ENCODE peak calls at places on chromosomes 5 and 9, in eight cellular contexts. P is tibial nerve, I is upper lobe of left lung, D is H1, F is esophagus muscularis mucosa, X is A549, S is SK-N-SH, E is transverse colon. H is an unnamed sample.

GRCh38 chr9:121360975-121361374 is 9.1 kb downstream of the STOM start:
- DNase-seq in P (no peak), I (no peak), D (no peak), F (no peak), X (no peak), S (no peak), E (no peak), H (no peak)

GRCh38 chr9:119020284-119020683 is 349.0 kb downstream of the BRINP1 start:
- DNase-seq in P (no peak), I (no peak), D (no peak), F (no peak), X (no peak), S (no peak), E (no peak), H (no peak)

GRCh38 chr5:77394064-77394716 is 97.9 kb downstream of the WDR41 start:
- DNase-seq in P (no peak), I (no peak), D (no peak), F (peak), X (no peak), S (no peak), E (no peak), H (no peak)

GRCh38 chr9:95819636-95820035 is 55.9 kb upstream of the ERCC6L2 start:
- DNase-seq in P (no peak), I (no peak), D (no peak), F (no peak), X (no peak), S (no peak), E (no peak), H (no peak)

GRCh38 chr5:123340928-123341327 is 82.3 kb downstream of the CEP120 start:
- DNase-seq in P (no peak), I (no peak), D (no peak), F (no peak), X (no peak), S (peak), E (no peak), H (no peak)

GRCh38 chr5:82720213-82720612 is 357.0 kb downstream of the TMEM167A start:
- DNase-seq in P (no peak), I (no peak), D (no peak), F (no peak), X (no peak), S (no peak), E (no peak), H (no peak)

GRCh38 chr9:16725066-16725465 is 145.4 kb downstream of the BNC2 start:
- DNase-seq in P (no peak), I (no peak), D (no peak), F (no peak), X (no peak), S (no peak), E (no peak), H (no peak)

GRCh38 chr9:89890326-89890980 is 285.6 kb downstream of the GADD45G start:
- DNase-seq in P (no peak), I (no peak), D (no peak), F (peak), X (no peak), S (no peak), E (no peak), H (no peak)

GRCh38 chr5:118722165-118723020 is 266.0 kb downstream of the DTWD2 start:
- DNase-seq in P (no peak), I (no peak), D (no peak), F (no peak), X (no peak), S (no peak), E (no peak), H (no peak)

GRCh38 chr5:122463221-122463620 is 151.2 kb downstream of the SNCAIP start:
- DNase-seq in P (no peak), I (no peak), D (no peak), F (no peak), X (no peak), S (no peak), E (no peak), H (no peak)

GRCh38 chr9:5450360-5451051 is at the start of gene CD274:
- DNase-seq in P (peak), I (peak), D (peak), F (peak), X (peak), S (peak), E (peak), H (peak)

GRCh38 chr9:136342191-136343120 is 15.1 kb downstream of the GPSM1 start:
- DNase-seq in P (peak), I (peak), D (peak), F (peak), X (no peak), S (peak), E (peak), H (peak)

DNA sequence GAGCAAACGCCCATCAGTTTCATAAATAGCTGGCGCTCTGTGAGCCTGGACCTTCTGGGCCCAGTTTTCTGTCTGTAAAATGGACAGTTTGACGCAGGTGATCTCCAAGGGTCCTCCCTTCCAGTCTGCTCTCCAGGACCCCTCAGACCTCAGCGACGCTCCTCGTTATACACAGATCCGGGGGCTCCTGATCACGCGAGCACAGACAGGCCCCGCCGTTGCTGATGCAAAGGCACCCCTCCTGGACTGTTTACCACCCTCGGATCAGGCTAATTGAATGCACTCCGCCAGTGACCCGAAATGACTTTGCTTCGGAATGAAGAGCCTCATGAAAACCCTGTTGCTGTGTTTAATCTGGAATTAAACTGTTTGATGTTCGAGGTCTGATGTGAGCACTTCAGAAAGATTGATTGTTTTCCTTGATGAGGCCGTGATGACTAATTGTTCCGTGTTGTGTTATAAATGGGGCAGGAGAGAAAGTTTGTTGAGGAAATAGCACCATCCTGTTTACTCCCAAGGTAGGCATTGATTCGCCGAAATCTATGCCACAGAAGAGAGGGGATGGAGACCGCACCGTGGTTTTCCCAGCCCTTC is 190.5 kb upstream of the PPP1R26 start:
- DNase-seq in P (no peak), I (no peak), D (no peak), F (no peak), X (no peak), S (no peak), E (no peak), H (no peak)
- TF ChIP-seq EP300 in P (no peak), I (no peak), D (no peak), F (no peak), X (no peak), S (no peak), E (no peak), H (no peak)

GRCh38 chr5:78591972-78592700 is 56.4 kb downstream of the LHFPL2 start:
- DNase-seq in P (no peak), I (no peak), D (no peak), F (no peak), X (no peak), S (no peak), E (no peak), H (no peak)
- H3K4me3 ChIP-seq in P (no peak), I (no peak), D (no peak), F (no peak), X (no peak), S (no peak), E (no peak), H (no peak)

DNA sequence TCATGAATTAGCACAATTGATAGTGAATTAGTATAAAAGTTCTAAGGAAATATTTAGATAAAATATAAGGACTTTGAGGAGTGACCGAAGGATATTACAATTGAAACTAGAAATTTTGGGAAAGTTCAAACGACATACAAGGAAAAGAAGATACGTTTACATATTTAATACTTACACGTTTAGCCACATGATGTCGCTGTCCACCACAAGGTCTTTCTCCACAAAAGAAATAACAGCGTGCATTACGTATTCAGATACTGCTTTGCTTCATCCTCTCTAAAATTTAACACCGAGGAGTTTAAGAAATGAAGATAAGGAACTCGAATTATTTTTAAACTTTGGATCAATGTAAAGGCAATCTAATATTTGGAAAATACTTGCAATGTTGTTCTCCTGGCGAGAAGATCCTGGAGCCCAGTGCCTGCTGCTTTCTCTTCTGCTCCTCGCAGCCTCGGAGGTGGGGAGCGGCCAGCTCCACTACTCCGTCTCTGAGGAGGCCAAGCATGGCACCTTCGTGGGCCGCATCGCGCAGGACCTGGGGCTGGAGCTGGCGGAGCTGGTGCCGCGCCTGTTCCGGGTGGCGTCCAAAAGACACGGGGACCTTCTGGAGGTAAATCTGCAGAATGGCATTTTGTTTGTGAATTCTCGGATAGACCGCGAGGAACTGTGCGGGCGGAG is at the start of gene PCDHA3:
- DNase-seq in P (no peak), I (peak), D (no peak), F (no peak), X (peak), S (no peak), E (no peak), H (no peak)
- TF ChIP-seq EP300 in P (no peak), I (no peak), D (no peak), F (no peak), X (no peak), S (no peak), E (no peak), H (no peak)

GRCh38 chr9:12539602-12540001 is 153.6 kb upstream of the TYRP1 start:
- DNase-seq in P (no peak), I (no peak), D (no peak), F (no peak), X (no peak), S (no peak), E (no peak), H (no peak)
- H3K4me3 ChIP-seq in P (no peak), I (no peak), D (no peak), F (no peak), X (no peak), S (no peak), E (no peak), H (no peak)

GRCh38 chr5:74919487-74919886 is 53.3 kb upstream of the FAM169A start:
- DNase-seq in P (no peak), I (no peak), D (no peak), F (peak), X (peak), S (peak), E (no peak), H (no peak)
- TF ChIP-seq EP300 in P (no peak), I (no peak), D (no peak), F (no peak), X (no peak), S (no peak), E (no peak), H (no peak)

H was measured in ovary.